ENCODE peak calls at places on chromosome X, in six cellular contexts. G, Q, Z, Y, U and I are unnamed samples.

GRCh38 chrX:46268429-46268828 is 276.8 kb downstream of the ZNF674 start:
- ATAC-seq in U (no peak), G (no peak), Q (peak; percentile 73), Z (no peak), Y (no peak), I (no peak)

GRCh38 chrX:153781428-153782047 is 697 bp downstream of the SRPK3 start:
- ATAC-seq in Q (peak; percentile 9), G (peak; percentile 5), Y (no peak), Z (no peak), U (no peak), I (no peak)

GRCh38 chrX:104913348-104913747 is 307.1 kb downstream of the TEX13A start:
- ATAC-seq in Q (no peak), U (peak; percentile 17), G (peak; percentile 43), Y (no peak), Z (no peak), I (no peak)

GRCh38 chrX:66004928-66005831 is 34.7 kb downstream of the VSIG4 start:
- ATAC-seq in U (no peak), Q (no peak), Z (no peak), Y (peak; percentile 51), G (no peak), I (no peak)

GRCh38 chrX:30635630-30636029 is 17.6 kb upstream of the GK start:
- ATAC-seq in U (peak; percentile 42), Z (no peak), Q (no peak), Y (peak; percentile 68), G (no peak), I (no peak)

GRCh38 chrX:57929373-57929772 is 19.1 kb upstream of the ZXDA start:
- ATAC-seq in G (peak; percentile 45), U (peak; percentile 68), Z (no peak), Q (peak; percentile 71), Y (no peak), I (no peak)

GRCh38 chrX:79506001-79506400 is 138.9 kb upstream of the ITM2A start:
- ATAC-seq in Q (no peak), G (no peak), Y (no peak), Z (no peak), U (no peak), I (no peak)

GRCh38 chrX:15882704-15883539 is 28.3 kb upstream of the AP1S2 start:
- ATAC-seq in U (peak; percentile 96), Y (peak; percentile 40), G (no peak), Q (no peak), Z (no peak), I (no peak)

GRCh38 chrX:149453030-149453429 is 52.1 kb downstream of the IDS start:
- ATAC-seq in G (no peak), U (no peak), Q (peak; percentile 84), Y (peak; percentile 71), Z (no peak), I (no peak)

GRCh38 chrX:72621619-72622485 is 49.2 kb upstream of the HDAC8 start:
- ATAC-seq in Z (no peak), U (peak; percentile 89), Q (no peak), G (no peak), Y (no peak), I (no peak)

GRCh38 chrX:127037179-127037578 is 217.7 kb downstream of the PRR32 start:
- ATAC-seq in U (no peak), Q (no peak), G (no peak), Z (no peak), Y (no peak), I (no peak)

GRCh38 chrX:84186603-84187358 is 1.2 kb downstream of the RPS6KA6 start:
- ATAC-seq in U (no peak), Z (no peak), Q (no peak), Y (no peak), G (no peak), I (no peak)

GRCh38 chrX:129743835-129744234 is 5.1 kb downstream of the XPNPEP2 start:
- ATAC-seq in Q (no peak), Z (no peak), U (no peak), G (no peak), Y (no peak), I (no peak)

GRCh38 chrX:47574096-47574553 is 8.1 kb upstream of the TIMP1 start:
- ATAC-seq in Y (no peak), Q (no peak), U (no peak), Z (no peak), G (peak; percentile 20), I (peak; percentile 33)

GRCh38 chrX:153602621-153603020 is 3.7 kb upstream of the CCNQ start:
- ATAC-seq in Z (no peak), U (no peak), Y (no peak), G (no peak), Q (no peak), I (no peak)

GRCh38 chrX:148049441-148049840 is 68.3 kb downstream of the FMR1NB start:
- ATAC-seq in Q (peak; percentile 52), G (no peak), Z (no peak), Y (peak; percentile 48), U (peak; percentile 69), I (no peak)

GRCh38 chrX:15838017-15838416 is 16.6 kb downstream of the AP1S2 start:
- ATAC-seq in Z (no peak), Q (peak; percentile 79), Y (peak; percentile 91), G (peak; percentile 69), U (peak; percentile 88), I (no peak)

GRCh38 chrX:122238801-122239200 is 945.3 kb upstream of the GRIA3 start:
- ATAC-seq in U (no peak), Y (no peak), Z (no peak), Q (no peak), G (no peak), I (no peak)

GRCh38 chrX:71941771-71942170 is 31.1 kb downstream of the NHSL2 start:
- ATAC-seq in Z (peak; percentile 34), G (no peak), Q (no peak), Y (no peak), U (no peak), I (peak; percentile 85)

GRCh38 chrX:78506248-78506647 is 152.9 kb downstream of the RTL3 start:
- ATAC-seq in Z (no peak), Q (no peak), Y (no peak), U (peak; percentile 38), G (no peak), I (no peak)

GRCh38 chrX:74449322-74449936 is 28.1 kb downstream of the SLC16A2 start:
- ATAC-seq in Y (no peak), Q (peak; percentile 87), Z (no peak), U (no peak), G (no peak), I (no peak)

GRCh38 chrX:72125331-72126047 is 6.2 kb downstream of the RTL5 start:
- ATAC-seq in Q (no peak), Z (no peak), G (no peak), U (no peak), Y (no peak), I (no peak)

GRCh38 chrX:40291553-40291952 is 193.8 kb upstream of the BCOR start:
- ATAC-seq in U (no peak), G (no peak), Y (no peak), Z (no peak), Q (no peak), I (no peak)

GRCh38 chrX:103404225-103405008 is 28.1 kb downstream of the BEX3 start:
- ATAC-seq in U (peak; percentile 94), Q (peak; percentile 89), G (peak; percentile 74), Y (peak; percentile 90), Z (peak; percentile 71), I (peak; percentile 78)

GRCh38 chrX:23861215-23861896 is 46.4 kb downstream of the APOO start:
- ATAC-seq in Y (no peak), Q (no peak), U (peak; percentile 82), Z (no peak), G (no peak), I (no peak)

GRCh38 chrX:13934731-13935130 is 95.0 kb downstream of the GEMIN8 start:
- ATAC-seq in G (no peak), Y (no peak), U (no peak), Z (no peak), Q (no peak), I (no peak)

GRCh38 chrX:114134465-114134864 is 449.4 kb upstream of the HTR2C start:
- ATAC-seq in G (no peak), Q (no peak), Z (no peak), U (no peak), Y (no peak), I (no peak)

GRCh38 chrX:11416600-11416999 is 123.4 kb downstream of the AMELX start:
- ATAC-seq in Q (no peak), U (no peak), Y (no peak), Z (no peak), G (no peak), I (peak; percentile 13)

GRCh38 chrX:11408783-11409182 is 115.6 kb downstream of the AMELX start:
- ATAC-seq in G (no peak), Y (no peak), Z (no peak), U (no peak), Q (no peak), I (no peak)

GRCh38 chrX:11409957-11410356 is 116.7 kb downstream of the AMELX start:
- ATAC-seq in Z (no peak), U (no peak), G (no peak), Y (peak; percentile 7), Q (no peak), I (no peak)

GRCh38 chrX:11414091-11414490 is 120.9 kb downstream of the AMELX start:
- ATAC-seq in U (no peak), Y (no peak), G (no peak), Q (no peak), Z (no peak), I (no peak)

GRCh38 chrX:11412715-11413623 is 119.8 kb downstream of the AMELX start:
- ATAC-seq in Q (no peak), G (no peak), Y (peak; percentile 74), Z (no peak), U (no peak), I (peak; percentile 41)
- TF ChIP-seq POLR2AphosphoS5 in Q (no peak), G (no peak), Y (no peak), Z (no peak), U (no peak), I (no peak)

GRCh38 chrX:1534321-1535168 is 2.4 kb downstream of the P2RY8 start:
- ATAC-seq in Q (no peak), U (peak; percentile 65), G (peak; percentile 31), Z (peak; percentile 56), Y (peak; percentile 45), I (no peak)

GRCh38 chrX:1536712-1537030 is 314 bp downstream of the P2RY8 start:
- ATAC-seq in Q (no peak), Y (no peak), G (peak; percentile 51), U (no peak), Z (peak; percentile 61), I (no peak)

GRCh38 chrX:1533083-1533482 is 3.9 kb downstream of the P2RY8 start:
- ATAC-seq in Z (no peak), G (no peak), U (no peak), Y (no peak), Q (no peak), I (no peak)

GRCh38 chrX:1537031-1537715 is at the start of gene P2RY8:
- ATAC-seq in Z (peak; percentile 70), Q (no peak), G (peak; percentile 83), U (peak; percentile 69), Y (peak; percentile 67), I (peak; percentile 70)

GRCh38 chrX:1535241-1536041 is 1.5 kb downstream of the P2RY8 start:
- ATAC-seq in Z (peak; percentile 35), G (no peak), Q (no peak), U (peak; percentile 44), Y (no peak), I (no peak)
- TF ChIP-seq POLR2AphosphoS5 in Z (no peak), G (no peak), Q (no peak), U (peak; percentile 74), Y (no peak), I (no peak)

GRCh38 chrX:132480581-132481203 is 8.1 kb downstream of the MBNL3 start:
- ATAC-seq in Q (no peak), U (peak; percentile 90), Y (no peak), G (peak; percentile 76), Z (peak; percentile 76), I (no peak)
- TF ChIP-seq POLR2AphosphoS5 in Q (no peak), U (peak; percentile 35), Y (no peak), G (no peak), Z (peak; percentile 22), I (no peak)

GRCh38 chrX:151974336-151975227 is at the start of gene GABRE:
- ATAC-seq in Q (peak; percentile 85), G (peak; percentile 71), Y (peak; percentile 88), Z (no peak), U (no peak), I (peak; percentile 80)
- TF ChIP-seq POLR2AphosphoS5 in Q (peak; percentile 68), G (peak; percentile 92), Y (peak; percentile 71), Z (peak; percentile 60), U (no peak), I (peak; percentile 40)